ENCODE peak calls at places on chromosomes 3 and 15, in ten cellular contexts. L, N, V, P, H, O, D, S, E and Z are unnamed samples.

GRCh38 chr3:63960048-63960711 is 48.0 kb upstream of the SCAANT1 start:
- DNase-seq in L (no peak), N (no peak), V (peak), P (peak), H (peak), O (peak), D (no peak), S (peak), E (no peak), Z (no peak)

GRCh38 chr3:169662215-169663070 is 1.1 kb downstream of the MECOM start:
- DNase-seq in L (peak), N (peak), V (peak), P (peak), H (peak), O (no peak), D (peak), S (peak), E (peak), Z (no peak)

GRCh38 chr15:98121957-98122356 is 161.5 kb downstream of the ARRDC4 start:
- DNase-seq in L (no peak), N (no peak), V (no peak), P (no peak), H (no peak), O (no peak), D (no peak), S (no peak), E (no peak), Z (no peak)

GRCh38 chr3:10228248-10228950 is 19.9 kb upstream of the TATDN2 start:
- DNase-seq in L (no peak), N (peak), V (no peak), P (no peak), H (no peak), O (peak), D (no peak), S (no peak), E (no peak), Z (no peak)

GRCh38 chr3:72591522-72592421 is 256.5 kb downstream of the SHQ1 start:
- DNase-seq in L (peak), N (no peak), V (peak), P (peak), H (peak), O (no peak), D (peak), S (peak), E (peak), Z (no peak)

GRCh38 chr3:44860117-44860516 is 1.6 kb upstream of the TMEM42 start:
- DNase-seq in L (no peak), N (no peak), V (no peak), P (no peak), H (no peak), O (no peak), D (no peak), S (no peak), E (no peak), Z (no peak)

GRCh38 chr3:107227091-107227490 is 150.1 kb upstream of the CCDC54 start:
- DNase-seq in L (no peak), N (no peak), V (peak), P (peak), H (no peak), O (no peak), D (no peak), S (no peak), E (no peak), Z (no peak)

GRCh38 chr3:107841864-107842263 is 249.0 kb downstream of the CD47 start:
- DNase-seq in L (no peak), N (no peak), V (no peak), P (no peak), H (no peak), O (no peak), D (no peak), S (no peak), E (no peak), Z (no peak)

GRCh38 chr15:60799885-60800728 is 321.2 kb upstream of the ICE2 start:
- DNase-seq in L (no peak), N (peak), V (peak), P (peak), H (no peak), O (no peak), D (no peak), S (no peak), E (no peak), Z (no peak)

GRCh38 chr15:80160570-80161156 is 7.9 kb downstream of the FAH start:
- DNase-seq in L (peak), N (no peak), V (peak), P (peak), H (peak), O (peak), D (no peak), S (peak), E (no peak), Z (no peak)

GRCh38 chr15:70833897-70834765 is 19.8 kb downstream of the LARP6 start:
- DNase-seq in L (no peak), N (no peak), V (peak), P (peak), H (no peak), O (peak), D (no peak), S (no peak), E (peak), Z (no peak)

GRCh38 chr3:10155123-10155472 is 9.6 kb upstream of the IRAK2 start:
- DNase-seq in L (no peak), N (no peak), V (no peak), P (no peak), H (no peak), O (no peak), D (no peak), S (no peak), E (no peak), Z (no peak)

GRCh38 chr3:122932251-122932967 is 95.2 kb downstream of the SEMA5B start:
- DNase-seq in L (no peak), N (no peak), V (no peak), P (no peak), H (no peak), O (no peak), D (no peak), S (no peak), E (no peak), Z (no peak)

GRCh38 chr3:4493931-4494806 is 1.0 kb downstream of the ITPR1 start:
- DNase-seq in L (peak), N (no peak), V (peak), P (peak), H (no peak), O (peak), D (peak), S (peak), E (peak), Z (no peak)

GRCh38 chr3:39106281-39107055 is 959 bp downstream of the GORASP1 start:
- DNase-seq in L (no peak), N (no peak), V (peak), P (peak), H (no peak), O (no peak), D (no peak), S (no peak), E (peak), Z (no peak)

GRCh38 chr3:143203848-143204247 is 84.3 kb downstream of the CHST2 start:
- DNase-seq in L (no peak), N (no peak), V (peak), P (no peak), H (no peak), O (no peak), D (no peak), S (no peak), E (no peak), Z (no peak)

GRCh38 chr15:89017370-89018066 is 70.7 kb upstream of the ABHD2 start:
- DNase-seq in L (peak), N (peak), V (peak), P (peak), H (peak), O (peak), D (peak), S (peak), E (peak), Z (peak)

GRCh38 chr3:163924600-163924999 is 1153.7 kb downstream of the SI start:
- DNase-seq in L (no peak), N (no peak), V (no peak), P (no peak), H (no peak), O (no peak), D (no peak), S (no peak), E (no peak), Z (no peak)

GRCh38 chr15:88920186-88920891 is 7.2 kb upstream of the MFGE8 start:
- DNase-seq in L (no peak), N (no peak), V (no peak), P (peak), H (no peak), O (no peak), D (no peak), S (no peak), E (no peak), Z (no peak)

GRCh38 chr3:129534428-129535027 is 6.1 kb downstream of the RHO start:
- DNase-seq in L (no peak), N (no peak), V (no peak), P (no peak), H (no peak), O (no peak), D (no peak), S (no peak), E (peak), Z (no peak)

GRCh38 chr15:64455951-64456350 is 4.4 kb upstream of the ZNF609 start:
- DNase-seq in L (no peak), N (no peak), V (no peak), P (peak), H (peak), O (peak), D (no peak), S (peak), E (no peak), Z (no peak)

GRCh38 chr3:149641011-149641728 is 16.7 kb downstream of the WWTR1 start:
- DNase-seq in L (no peak), N (no peak), V (no peak), P (no peak), H (no peak), O (no peak), D (no peak), S (no peak), E (no peak), Z (no peak)

GRCh38 chr3:138434276-138434874 is at the start of gene ESYT3:
- DNase-seq in L (peak), N (peak), V (peak), P (peak), H (peak), O (peak), D (peak), S (peak), E (peak), Z (peak)

GRCh38 chr3:185332026-185332735 is 30.8 kb upstream of the MAP3K13 start:
- DNase-seq in L (no peak), N (no peak), V (peak), P (peak), H (no peak), O (peak), D (no peak), S (no peak), E (no peak), Z (no peak)

GRCh38 chr3:196778755-196779154 is 39.1 kb downstream of the PAK2 start:
- DNase-seq in L (no peak), N (no peak), V (peak), P (peak), H (no peak), O (no peak), D (no peak), S (no peak), E (no peak), Z (no peak)

GRCh38 chr3:153572165-153572564 is 410.1 kb downstream of the RAP2B start:
- DNase-seq in L (no peak), N (no peak), V (no peak), P (no peak), H (no peak), O (no peak), D (no peak), S (no peak), E (no peak), Z (no peak)

GRCh38 chr15:70100495-70101331 is 3.0 kb upstream of the TLE3 start:
- DNase-seq in L (peak), N (peak), V (peak), P (peak), H (peak), O (peak), D (peak), S (peak), E (peak), Z (no peak)

GRCh38 chr15:60376677-60377095 is 21.1 kb downstream of the ANXA2 start:
- DNase-seq in L (no peak), N (no peak), V (no peak), P (no peak), H (no peak), O (no peak), D (no peak), S (no peak), E (peak), Z (no peak)

GRCh38 chr3:123660276-123660675 is 75.4 kb upstream of the HACD2 start:
- DNase-seq in L (no peak), N (no peak), V (no peak), P (no peak), H (no peak), O (no peak), D (no peak), S (no peak), E (no peak), Z (no peak)

GRCh38 chr3:49015072-49015471 is 3.3 kb downstream of the DALRD3 start:
- DNase-seq in L (no peak), N (no peak), V (no peak), P (no peak), H (no peak), O (no peak), D (no peak), S (no peak), E (peak), Z (no peak)

GRCh38 chr3:8776406-8776805 is 7.0 kb upstream of the OXTR start:
- DNase-seq in L (no peak), N (no peak), V (peak), P (no peak), H (no peak), O (no peak), D (no peak), S (no peak), E (peak), Z (no peak)

GRCh38 chr3:37863949-37864822 is 2.5 kb downstream of the CTDSPL start:
- DNase-seq in L (no peak), N (no peak), V (no peak), P (no peak), H (no peak), O (no peak), D (no peak), S (peak), E (peak), Z (no peak)

GRCh38 chr3:186506846-186507245 is 37.3 kb downstream of the CRYGS start:
- DNase-seq in L (no peak), N (peak), V (no peak), P (no peak), H (no peak), O (no peak), D (no peak), S (no peak), E (no peak), Z (no peak)

GRCh38 chr3:121748638-121749275 is 784 bp downstream of the GOLGB1 start:
- DNase-seq in L (peak), N (no peak), V (no peak), P (peak), H (peak), O (no peak), D (no peak), S (peak), E (no peak), Z (no peak)

GRCh38 chr3:65438096-65438495 is 600.6 kb downstream of the MAGI1 start:
- DNase-seq in L (no peak), N (no peak), V (no peak), P (no peak), H (no peak), O (no peak), D (no peak), S (no peak), E (no peak), Z (no peak)

GRCh38 chr15:85318732-85319076 is 61.7 kb upstream of the AKAP13 start:
- DNase-seq in L (no peak), N (no peak), V (no peak), P (no peak), H (no peak), O (no peak), D (no peak), S (no peak), E (no peak), Z (no peak)

GRCh38 chr3:4531478-4532025 is 38.4 kb downstream of the ITPR1 start:
- DNase-seq in L (no peak), N (no peak), V (no peak), P (no peak), H (no peak), O (peak), D (no peak), S (no peak), E (peak), Z (no peak)